ENCODE peak calls at places on chromosomes 16 and 17, in eight cellular contexts. D is A549; N is fibroblast of pulmonary artery; H is tibial artery; E is HS-5; U is BJ; Q is activated naive CD4-positive, alpha-beta T cell; Y is dermis microvascular lymphatic vessel endothelial cell. W is an unnamed sample.

GRCh38 chr17:39196191-39196819 is 1.2 kb downstream of the CACNB1 start:
- DNase-seq in U (no peak), Y (no peak), N (no peak), Q (no peak), E (no peak), H (no peak), D (no peak), W (peak)

GRCh38 chr17:57294075-57294474 is 37.8 kb downstream of the MSI2 start:
- DNase-seq in D (no peak), Q (no peak), N (no peak), U (no peak), Y (no peak), H (no peak), E (no peak), W (no peak)

GRCh38 chr17:48023408-48024148 is 14.0 kb downstream of the COPZ2 start:
- DNase-seq in D (peak), U (no peak), Q (no peak), N (peak), Y (no peak), H (peak), E (no peak), W (peak)

GRCh38 chr16:50781518-50781917 is 39.6 kb downstream of the CYLD start:
- DNase-seq in N (no peak), Q (no peak), U (no peak), D (no peak), E (no peak), Y (no peak), H (no peak), W (no peak)

GRCh38 chr17:80446645-80447405 is 29.6 kb downstream of the NPTX1 start:
- DNase-seq in N (no peak), Q (no peak), E (no peak), Y (no peak), D (no peak), U (no peak), H (no peak), W (no peak)

GRCh38 chr17:60065867-60066266 is 12.9 kb downstream of the HEATR6 start:
- DNase-seq in Y (no peak), H (no peak), U (no peak), D (no peak), N (no peak), E (no peak), Q (no peak), W (no peak)

GRCh38 chr17:624341-624860 is 90.2 kb downstream of the VPS53 start:
- DNase-seq in E (no peak), D (no peak), H (no peak), N (peak), Q (no peak), U (no peak), Y (peak), W (no peak)

GRCh38 chr17:80036715-80037477 is 454 bp downstream of the CCDC40 start:
- DNase-seq in U (no peak), Y (no peak), E (no peak), Q (no peak), D (peak), N (peak), H (no peak), W (no peak)

GRCh38 chr17:50584749-50585148 is 24.2 kb downstream of the CACNA1G start:
- DNase-seq in D (no peak), E (no peak), Q (no peak), H (no peak), U (no peak), N (no peak), Y (no peak), W (no peak)

GRCh38 chr17:5583426-5584382 is 605 bp downstream of the NLRP1 start:
- DNase-seq in N (no peak), H (peak), Y (no peak), U (no peak), D (no peak), E (no peak), Q (no peak), W (no peak)

GRCh38 chr16:56506941-56507340 is 12.9 kb downstream of the BBS2 start:
- DNase-seq in N (peak), D (no peak), E (no peak), Q (no peak), U (peak), Y (peak), H (no peak), W (no peak)

GRCh38 chr17:81480140-81480917 is 32.3 kb downstream of the ACTG1 start:
- DNase-seq in H (peak), Y (no peak), Q (no peak), D (peak), E (no peak), U (no peak), N (peak), W (peak)

GRCh38 chr17:44820631-44821196 is 9.4 kb downstream of the GJC1 start:
- DNase-seq in E (peak), Y (no peak), N (peak), H (no peak), Q (no peak), U (peak), D (peak), W (no peak)

GRCh38 chr16:85220125-85220839 is 108.0 kb upstream of the CIBAR2 start:
- DNase-seq in Q (no peak), H (no peak), U (peak), N (peak), D (no peak), E (no peak), Y (peak), W (peak)

GRCh38 chr17:32445497-32445896 is 1.2 kb downstream of the PSMD11 start:
- DNase-seq in N (no peak), D (no peak), H (no peak), Q (no peak), Y (no peak), E (no peak), U (no peak), W (no peak)

GRCh38 chr17:7887038-7887481 is 1.5 kb upstream of the CHD3 start:
- DNase-seq in Y (no peak), N (no peak), U (no peak), E (no peak), H (no peak), D (no peak), Q (no peak), W (no peak)

GRCh38 chr17:61422116-61422799 is 22.6 kb downstream of the TBX2 start:
- DNase-seq in Q (no peak), Y (no peak), D (no peak), N (no peak), E (no peak), H (no peak), U (no peak), W (no peak)

GRCh38 chr16:56451753-56452689 is 667 bp downstream of the OGFOD1 start:
- DNase-seq in E (peak), Q (no peak), H (peak), Y (peak), D (peak), U (peak), N (peak), W (peak)

GRCh38 chr16:84782841-84783240 is 36.9 kb upstream of the CRISPLD2 start:
- DNase-seq in Q (no peak), D (no peak), Y (no peak), H (no peak), E (no peak), U (no peak), N (no peak), W (no peak)

GRCh38 chr16:46789499-46790414 is 41.2 kb downstream of the C16orf87 start:
- DNase-seq in E (no peak), U (no peak), Q (peak), H (peak), D (peak), N (peak), Y (peak), W (peak)

GRCh38 chr17:3983945-3984484 is 19.8 kb upstream of the ATP2A3 start:
- DNase-seq in U (no peak), N (peak), D (peak), Y (no peak), H (no peak), Q (no peak), E (peak), W (no peak)

GRCh38 chr16:19696312-19696711 is 21.7 kb downstream of the KNOP1 start:
- DNase-seq in H (peak), Y (peak), N (peak), Q (no peak), U (peak), D (peak), E (peak), W (peak)

GRCh38 chr17:65833214-65833613 is 271.8 kb upstream of the AXIN2 start:
- DNase-seq in H (no peak), D (no peak), U (no peak), E (no peak), N (no peak), Y (no peak), Q (no peak), W (no peak)